ENCODE peak calls at places on chromosomes 16 and 17, in nine cellular contexts. One of them, this sample, is unnamed.

GRCh38 chr16:28090646-28091377 is 27.3 kb upstream of the GSG1L start:
- DNase-seq in NCI-H510A: no peak
- DNase-seq in HCT116: no peak
- DNase-seq in posterior cingulate gyrus: no peak
- DNase-seq in A172: peak; percentile 66
- DNase-seq in pancreas: no peak
- DNase-seq in stimulated activated CD4-positive, alpha-beta T cell treated with anti-CD3 and anti-CD28 coated beads, Interleukin-2, amount 100 ng/mL, for 4 hours: no peak
- DNase-seq in left kidney: no peak
- DNase-seq in GM23248: peak; percentile 65
- DNase-seq in this sample: no peak

GRCh38 chr17:56367381-56367780 is 214.1 kb downstream of the ANKFN1 start:
- DNase-seq in A172: no peak
- DNase-seq in stimulated activated CD4-positive, alpha-beta T cell treated with anti-CD3 and anti-CD28 coated beads, Interleukin-2, amount 100 ng/mL, for 4 hours: no peak
- DNase-seq in pancreas: no peak
- DNase-seq in GM23248: no peak
- DNase-seq in HCT116: no peak
- DNase-seq in left kidney: peak; percentile 74
- DNase-seq in NCI-H510A: no peak
- DNase-seq in posterior cingulate gyrus: no peak
- DNase-seq in this sample: no peak

GRCh38 chr16:24685539-24686432 is 43.7 kb upstream of the TNRC6A start:
- DNase-seq in HCT116: no peak
- DNase-seq in NCI-H510A: peak; percentile 34
- DNase-seq in stimulated activated CD4-positive, alpha-beta T cell treated with anti-CD3 and anti-CD28 coated beads, Interleukin-2, amount 100 ng/mL, for 4 hours: no peak
- DNase-seq in left kidney: peak; percentile 94
- DNase-seq in A172: peak; percentile 80
- DNase-seq in GM23248: peak; percentile 84
- DNase-seq in posterior cingulate gyrus: peak; percentile 68
- DNase-seq in pancreas: peak; percentile 58
- DNase-seq in this sample: peak; percentile 85

GRCh38 chr16:6926341-6926740 is 406.3 kb upstream of the RBFOX1 start:
- DNase-seq in left kidney: no peak
- DNase-seq in GM23248: no peak
- DNase-seq in posterior cingulate gyrus: no peak
- DNase-seq in pancreas: no peak
- DNase-seq in stimulated activated CD4-positive, alpha-beta T cell treated with anti-CD3 and anti-CD28 coated beads, Interleukin-2, amount 100 ng/mL, for 4 hours: no peak
- DNase-seq in HCT116: no peak
- DNase-seq in A172: no peak
- DNase-seq in NCI-H510A: no peak
- DNase-seq in this sample: no peak

GRCh38 chr17:74528491-74529199 is 2.6 kb downstream of the CD300LB start:
- DNase-seq in left kidney: no peak
- DNase-seq in posterior cingulate gyrus: no peak
- DNase-seq in stimulated activated CD4-positive, alpha-beta T cell treated with anti-CD3 and anti-CD28 coated beads, Interleukin-2, amount 100 ng/mL, for 4 hours: no peak
- DNase-seq in A172: no peak
- DNase-seq in NCI-H510A: no peak
- DNase-seq in HCT116: no peak
- DNase-seq in pancreas: no peak
- DNase-seq in GM23248: peak; percentile 49
- DNase-seq in this sample: no peak

GRCh38 chr17:75664099-75664549 is 2.8 kb downstream of the RECQL5 start:
- DNase-seq in GM23248: no peak
- DNase-seq in left kidney: no peak
- DNase-seq in A172: no peak
- DNase-seq in HCT116: no peak
- DNase-seq in stimulated activated CD4-positive, alpha-beta T cell treated with anti-CD3 and anti-CD28 coated beads, Interleukin-2, amount 100 ng/mL, for 4 hours: no peak
- DNase-seq in NCI-H510A: no peak
- DNase-seq in posterior cingulate gyrus: no peak
- DNase-seq in pancreas: no peak
- DNase-seq in this sample: no peak

GRCh38 chr16:54282202-54282922 is 4.2 kb downstream of the IRX3 start:
- DNase-seq in NCI-H510A: no peak
- DNase-seq in A172: no peak
- DNase-seq in left kidney: peak; percentile 83
- DNase-seq in GM23248: no peak
- DNase-seq in stimulated activated CD4-positive, alpha-beta T cell treated with anti-CD3 and anti-CD28 coated beads, Interleukin-2, amount 100 ng/mL, for 4 hours: no peak
- DNase-seq in HCT116: peak; percentile 15
- DNase-seq in pancreas: peak; percentile 80
- DNase-seq in posterior cingulate gyrus: no peak
- DNase-seq in this sample: no peak

GRCh38 chr16:86444274-86445060 is 65.9 kb upstream of the FOXF1 start:
- DNase-seq in NCI-H510A: no peak
- DNase-seq in posterior cingulate gyrus: no peak
- DNase-seq in A172: no peak
- DNase-seq in left kidney: peak; percentile 77
- DNase-seq in stimulated activated CD4-positive, alpha-beta T cell treated with anti-CD3 and anti-CD28 coated beads, Interleukin-2, amount 100 ng/mL, for 4 hours: no peak
- DNase-seq in GM23248: no peak
- DNase-seq in pancreas: no peak
- DNase-seq in HCT116: no peak
- DNase-seq in this sample: no peak

GRCh38 chr17:80385046-80385445 is 29.9 kb upstream of the ENDOV start:
- DNase-seq in GM23248: no peak
- DNase-seq in HCT116: no peak
- DNase-seq in stimulated activated CD4-positive, alpha-beta T cell treated with anti-CD3 and anti-CD28 coated beads, Interleukin-2, amount 100 ng/mL, for 4 hours: no peak
- DNase-seq in NCI-H510A: no peak
- DNase-seq in pancreas: no peak
- DNase-seq in left kidney: no peak
- DNase-seq in A172: no peak
- DNase-seq in posterior cingulate gyrus: no peak
- DNase-seq in this sample: no peak

GRCh38 chr16:81405702-81406113 is 38.9 kb upstream of the CMIP start:
- DNase-seq in left kidney: peak; percentile 59
- DNase-seq in stimulated activated CD4-positive, alpha-beta T cell treated with anti-CD3 and anti-CD28 coated beads, Interleukin-2, amount 100 ng/mL, for 4 hours: no peak
- DNase-seq in posterior cingulate gyrus: no peak
- DNase-seq in NCI-H510A: no peak
- DNase-seq in A172: peak; percentile 97
- DNase-seq in GM23248: peak; percentile 89
- DNase-seq in HCT116: peak; percentile 99
- DNase-seq in pancreas: no peak
- DNase-seq in this sample: no peak

GRCh38 chr16:52690468-52690867 is 143.5 kb upstream of the TOX3 start:
- DNase-seq in left kidney: no peak
- DNase-seq in NCI-H510A: no peak
- DNase-seq in GM23248: peak; percentile 0
- DNase-seq in pancreas: no peak
- DNase-seq in HCT116: no peak
- DNase-seq in A172: no peak
- DNase-seq in posterior cingulate gyrus: no peak
- DNase-seq in stimulated activated CD4-positive, alpha-beta T cell treated with anti-CD3 and anti-CD28 coated beads, Interleukin-2, amount 100 ng/mL, for 4 hours: no peak
- DNase-seq in this sample: no peak

GRCh38 chr17:40932608-40933007 is 4.8 kb downstream of the KRT23 start:
- DNase-seq in HCT116: no peak
- DNase-seq in posterior cingulate gyrus: no peak
- DNase-seq in left kidney: peak; percentile 66
- DNase-seq in pancreas: no peak
- DNase-seq in stimulated activated CD4-positive, alpha-beta T cell treated with anti-CD3 and anti-CD28 coated beads, Interleukin-2, amount 100 ng/mL, for 4 hours: no peak
- DNase-seq in NCI-H510A: no peak
- DNase-seq in GM23248: no peak
- DNase-seq in A172: no peak
- DNase-seq in this sample: no peak

GRCh38 chr16:75243667-75244224 is 7.7 kb downstream of the BCAR1 start:
- DNase-seq in NCI-H510A: no peak
- DNase-seq in stimulated activated CD4-positive, alpha-beta T cell treated with anti-CD3 and anti-CD28 coated beads, Interleukin-2, amount 100 ng/mL, for 4 hours: no peak
- DNase-seq in pancreas: no peak
- DNase-seq in A172: no peak
- DNase-seq in GM23248: no peak
- DNase-seq in left kidney: no peak
- DNase-seq in posterior cingulate gyrus: no peak
- DNase-seq in HCT116: no peak
- DNase-seq in this sample: no peak

GRCh38 chr17:1649116-1649843 is 386 bp downstream of the RILP start:
- DNase-seq in stimulated activated CD4-positive, alpha-beta T cell treated with anti-CD3 and anti-CD28 coated beads, Interleukin-2, amount 100 ng/mL, for 4 hours: peak; percentile 68
- DNase-seq in NCI-H510A: peak; percentile 36
- DNase-seq in A172: peak; percentile 78
- DNase-seq in GM23248: peak; percentile 98
- DNase-seq in left kidney: peak; percentile 89
- DNase-seq in pancreas: peak; percentile 89
- DNase-seq in HCT116: peak; percentile 28
- DNase-seq in posterior cingulate gyrus: peak; percentile 63
- DNase-seq in this sample: peak; percentile 89

GRCh38 chr17:74132354-74132753 is 71.1 kb upstream of the RPL38 start:
- DNase-seq in stimulated activated CD4-positive, alpha-beta T cell treated with anti-CD3 and anti-CD28 coated beads, Interleukin-2, amount 100 ng/mL, for 4 hours: no peak
- DNase-seq in NCI-H510A: no peak
- DNase-seq in left kidney: no peak
- DNase-seq in pancreas: no peak
- DNase-seq in HCT116: no peak
- DNase-seq in GM23248: no peak
- DNase-seq in posterior cingulate gyrus: no peak
- DNase-seq in A172: no peak
- DNase-seq in this sample: no peak

GRCh38 chr16:81493755-81494433 is 49.3 kb downstream of the CMIP start:
- DNase-seq in NCI-H510A: peak; percentile 17
- DNase-seq in stimulated activated CD4-positive, alpha-beta T cell treated with anti-CD3 and anti-CD28 coated beads, Interleukin-2, amount 100 ng/mL, for 4 hours: peak; percentile 19
- DNase-seq in GM23248: peak; percentile 93
- DNase-seq in left kidney: peak; percentile 87
- DNase-seq in A172: peak; percentile 86
- DNase-seq in HCT116: peak; percentile 83
- DNase-seq in pancreas: peak; percentile 85
- DNase-seq in posterior cingulate gyrus: no peak
- DNase-seq in this sample: no peak

GRCh38 chr16:49799172-49799571 is 56.7 kb downstream of the ZNF423 start:
- DNase-seq in NCI-H510A: no peak
- DNase-seq in pancreas: no peak
- DNase-seq in GM23248: no peak
- DNase-seq in A172: no peak
- DNase-seq in HCT116: no peak
- DNase-seq in posterior cingulate gyrus: no peak
- DNase-seq in left kidney: peak; percentile 85
- DNase-seq in stimulated activated CD4-positive, alpha-beta T cell treated with anti-CD3 and anti-CD28 coated beads, Interleukin-2, amount 100 ng/mL, for 4 hours: no peak
- DNase-seq in this sample: no peak

GRCh38 chr16:2033057-2033911 is 6.6 kb downstream of the NHERF2 start:
- DNase-seq in stimulated activated CD4-positive, alpha-beta T cell treated with anti-CD3 and anti-CD28 coated beads, Interleukin-2, amount 100 ng/mL, for 4 hours: no peak
- DNase-seq in pancreas: no peak
- DNase-seq in posterior cingulate gyrus: peak; percentile 84
- DNase-seq in A172: peak; percentile 82
- DNase-seq in left kidney: peak; percentile 84
- DNase-seq in NCI-H510A: no peak
- DNase-seq in HCT116: no peak
- DNase-seq in GM23248: peak; percentile 83
- DNase-seq in this sample: peak; percentile 72

GRCh38 chr17:45222273-45222993 is 748 bp downstream of the FMNL1 start:
- DNase-seq in NCI-H510A: no peak
- DNase-seq in A172: no peak
- DNase-seq in stimulated activated CD4-positive, alpha-beta T cell treated with anti-CD3 and anti-CD28 coated beads, Interleukin-2, amount 100 ng/mL, for 4 hours: no peak
- DNase-seq in left kidney: no peak
- DNase-seq in pancreas: no peak
- DNase-seq in HCT116: no peak
- DNase-seq in GM23248: no peak
- DNase-seq in posterior cingulate gyrus: no peak
- DNase-seq in this sample: no peak

GRCh38 chr17:39605492-39606433 is 2.0 kb downstream of the NEUROD2 start:
- DNase-seq in A172: no peak
- DNase-seq in posterior cingulate gyrus: no peak
- DNase-seq in GM23248: no peak
- DNase-seq in stimulated activated CD4-positive, alpha-beta T cell treated with anti-CD3 and anti-CD28 coated beads, Interleukin-2, amount 100 ng/mL, for 4 hours: no peak
- DNase-seq in NCI-H510A: no peak
- DNase-seq in left kidney: no peak
- DNase-seq in pancreas: peak; percentile 59
- DNase-seq in HCT116: no peak
- DNase-seq in this sample: no peak

GRCh38 chr17:15171433-15172047 is 93.6 kb downstream of the PMP22 start:
- DNase-seq in stimulated activated CD4-positive, alpha-beta T cell treated with anti-CD3 and anti-CD28 coated beads, Interleukin-2, amount 100 ng/mL, for 4 hours: no peak
- DNase-seq in pancreas: peak; percentile 85
- DNase-seq in A172: peak; percentile 47
- DNase-seq in left kidney: peak; percentile 92
- DNase-seq in NCI-H510A: no peak
- DNase-seq in GM23248: peak; percentile 87
- DNase-seq in HCT116: peak; percentile 47
- DNase-seq in posterior cingulate gyrus: peak; percentile 55
- DNase-seq in this sample: no peak

GRCh38 chr16:19329932-19330331 is 44.4 kb downstream of the CLEC19A start:
- DNase-seq in NCI-H510A: no peak
- DNase-seq in A172: peak; percentile 75
- DNase-seq in stimulated activated CD4-positive, alpha-beta T cell treated with anti-CD3 and anti-CD28 coated beads, Interleukin-2, amount 100 ng/mL, for 4 hours: no peak
- DNase-seq in pancreas: no peak
- DNase-seq in GM23248: peak; percentile 44
- DNase-seq in left kidney: no peak
- DNase-seq in HCT116: peak; percentile 12
- DNase-seq in posterior cingulate gyrus: no peak
- DNase-seq in this sample: no peak

GRCh38 chr17:27247071-27247957 is 46.6 kb upstream of the WSB1 start:
- DNase-seq in pancreas: no peak
- DNase-seq in stimulated activated CD4-positive, alpha-beta T cell treated with anti-CD3 and anti-CD28 coated beads, Interleukin-2, amount 100 ng/mL, for 4 hours: no peak
- DNase-seq in GM23248: peak; percentile 75
- DNase-seq in A172: no peak
- DNase-seq in HCT116: no peak
- DNase-seq in NCI-H510A: peak; percentile 60
- DNase-seq in left kidney: peak; percentile 17
- DNase-seq in posterior cingulate gyrus: no peak
- DNase-seq in this sample: peak; percentile 75

GRCh38 chr17:63476494-63476856 is 386 bp upstream of the ACE start:
- DNase-seq in pancreas: no peak
- DNase-seq in posterior cingulate gyrus: no peak
- DNase-seq in A172: no peak
- DNase-seq in GM23248: peak; percentile 46
- DNase-seq in HCT116: no peak
- DNase-seq in left kidney: peak; percentile 77
- DNase-seq in stimulated activated CD4-positive, alpha-beta T cell treated with anti-CD3 and anti-CD28 coated beads, Interleukin-2, amount 100 ng/mL, for 4 hours: no peak
- DNase-seq in NCI-H510A: peak; percentile 75
- DNase-seq in this sample: no peak

GRCh38 chr16:46830417-46830901 is 521 bp downstream of the C16orf87 start:
- DNase-seq in GM23248: peak; percentile 67
- DNase-seq in HCT116: no peak
- DNase-seq in NCI-H510A: no peak
- DNase-seq in stimulated activated CD4-positive, alpha-beta T cell treated with anti-CD3 and anti-CD28 coated beads, Interleukin-2, amount 100 ng/mL, for 4 hours: peak; percentile 5
- DNase-seq in posterior cingulate gyrus: peak; percentile 29
- DNase-seq in pancreas: peak; percentile 78
- DNase-seq in A172: no peak
- DNase-seq in left kidney: peak; percentile 77
- DNase-seq in this sample: no peak

GRCh38 chr17:48011405-48012150 is 26.0 kb downstream of the COPZ2 start:
- DNase-seq in GM23248: peak; percentile 68
- DNase-seq in posterior cingulate gyrus: no peak
- DNase-seq in pancreas: no peak
- DNase-seq in A172: no peak
- DNase-seq in left kidney: peak; percentile 77
- DNase-seq in NCI-H510A: peak; percentile 78
- DNase-seq in stimulated activated CD4-positive, alpha-beta T cell treated with anti-CD3 and anti-CD28 coated beads, Interleukin-2, amount 100 ng/mL, for 4 hours: peak; percentile 15
- DNase-seq in HCT116: peak; percentile 35
- DNase-seq in this sample: no peak

GRCh38 chr17:75068750-75069149 is 19.0 kb upstream of the SLC16A5 start:
- DNase-seq in posterior cingulate gyrus: no peak
- DNase-seq in HCT116: no peak
- DNase-seq in pancreas: no peak
- DNase-seq in NCI-H510A: no peak
- DNase-seq in GM23248: no peak
- DNase-seq in A172: no peak
- DNase-seq in left kidney: no peak
- DNase-seq in stimulated activated CD4-positive, alpha-beta T cell treated with anti-CD3 and anti-CD28 coated beads, Interleukin-2, amount 100 ng/mL, for 4 hours: no peak
- DNase-seq in this sample: no peak

GRCh38 chr16:23268561-23268960 is 33.5 kb upstream of the SCNN1B start:
- DNase-seq in A172: no peak
- DNase-seq in pancreas: no peak
- DNase-seq in HCT116: no peak
- DNase-seq in NCI-H510A: no peak
- DNase-seq in stimulated activated CD4-positive, alpha-beta T cell treated with anti-CD3 and anti-CD28 coated beads, Interleukin-2, amount 100 ng/mL, for 4 hours: no peak
- DNase-seq in GM23248: no peak
- DNase-seq in left kidney: no peak
- DNase-seq in posterior cingulate gyrus: no peak
- DNase-seq in this sample: no peak

GRCh38 chr16:49837673-49838360 is 18.1 kb downstream of the ZNF423 start:
- DNase-seq in left kidney: peak; percentile 62
- DNase-seq in GM23248: no peak
- DNase-seq in A172: no peak
- DNase-seq in HCT116: no peak
- DNase-seq in pancreas: no peak
- DNase-seq in NCI-H510A: no peak
- DNase-seq in stimulated activated CD4-positive, alpha-beta T cell treated with anti-CD3 and anti-CD28 coated beads, Interleukin-2, amount 100 ng/mL, for 4 hours: no peak
- DNase-seq in posterior cingulate gyrus: no peak
- DNase-seq in this sample: no peak

GRCh38 chr17:38691154-38691553 is 13.9 kb upstream of the MLLT6 start:
- DNase-seq in left kidney: peak; percentile 32
- DNase-seq in NCI-H510A: no peak
- DNase-seq in pancreas: no peak
- DNase-seq in stimulated activated CD4-positive, alpha-beta T cell treated with anti-CD3 and anti-CD28 coated beads, Interleukin-2, amount 100 ng/mL, for 4 hours: no peak
- DNase-seq in GM23248: no peak
- DNase-seq in HCT116: no peak
- DNase-seq in posterior cingulate gyrus: no peak
- DNase-seq in A172: no peak
- DNase-seq in this sample: no peak

GRCh38 chr17:57895382-57896060 is 45.7 kb upstream of the MRPS23 start:
- DNase-seq in pancreas: peak; percentile 72
- DNase-seq in HCT116: no peak
- DNase-seq in NCI-H510A: no peak
- DNase-seq in left kidney: no peak
- DNase-seq in GM23248: peak; percentile 38
- DNase-seq in posterior cingulate gyrus: no peak
- DNase-seq in A172: no peak
- DNase-seq in stimulated activated CD4-positive, alpha-beta T cell treated with anti-CD3 and anti-CD28 coated beads, Interleukin-2, amount 100 ng/mL, for 4 hours: no peak
- DNase-seq in this sample: peak; percentile 79